ENCODE peak calls at places on chromosomes 6 and 20, in nine cellular contexts. Y is iris pigment epithelial cell; M is activated naive CD4-positive, alpha-beta T cell; W is DMS153; I is fibroblast of mammary gland; E is NCI-H1694 treated with DMSO at 0.1 percent for 48 hours; N is stomach; O is ACHN; B is GM13976. L is an unnamed sample.

GRCh38 chr6:92125681-92126080 is 1293.7 kb downstream of the EPHA7 start:
- DNase-seq in Y (no peak), M (no peak), W (no peak), I (no peak), E (no peak), N (no peak), O (no peak), B (no peak), L (no peak)

GRCh38 chr20:23022849-23023248 is 12.3 kb upstream of the SSTR4 start:
- DNase-seq in Y (peak), M (no peak), W (no peak), I (no peak), E (no peak), N (peak), O (no peak), B (no peak), L (no peak)

GRCh38 chr6:138815797-138816528 is 20.1 kb downstream of the ECT2L start:
- DNase-seq in Y (peak), M (no peak), W (peak), I (peak), E (peak), N (no peak), O (peak), B (peak), L (peak)

GRCh38 chr6:37582309-37582708 is 82.6 kb upstream of the CCDC167 start:
- DNase-seq in Y (peak), M (no peak), W (no peak), I (no peak), E (no peak), N (no peak), O (no peak), B (no peak), L (peak)

GRCh38 chr20:1122388-1123315 is 4.2 kb downstream of the PSMF1 start:
- DNase-seq in Y (peak), M (no peak), W (peak), I (peak), E (no peak), N (peak), O (no peak), B (no peak), L (peak)

GRCh38 chr6:13696226-13696625 is 15.4 kb downstream of the RANBP9 start:
- DNase-seq in Y (peak), M (no peak), W (no peak), I (peak), E (no peak), N (no peak), O (no peak), B (no peak), L (no peak)

GRCh38 chr20:59645761-59646171 is 41.4 kb downstream of the PHACTR3 start:
- DNase-seq in Y (no peak), M (no peak), W (no peak), I (no peak), E (no peak), N (no peak), O (no peak), B (no peak), L (no peak)

GRCh38 chr20:13220194-13220856 is 749 bp upstream of the ISM1 start:
- DNase-seq in Y (peak), M (peak), W (no peak), I (peak), E (no peak), N (peak), O (peak), B (peak), L (peak)

GRCh38 chr6:107419747-107420146 is 39.6 kb downstream of the PDSS2 start:
- DNase-seq in Y (no peak), M (no peak), W (peak), I (peak), E (no peak), N (no peak), O (no peak), B (no peak), L (no peak)

GRCh38 chr6:135520781-135521180 is 23.2 kb upstream of the AHI1 start:
- DNase-seq in Y (peak), M (no peak), W (no peak), I (no peak), E (no peak), N (no peak), O (no peak), B (no peak), L (no peak)

GRCh38 chr6:72552938-72553337 is 68.9 kb upstream of the KCNQ5 start:
- DNase-seq in Y (peak), M (no peak), W (peak), I (peak), E (no peak), N (no peak), O (no peak), B (no peak), L (no peak)

GRCh38 chr6:28490191-28490890 is 25.3 kb downstream of the GPX6 start:
- DNase-seq in Y (peak), M (no peak), W (no peak), I (no peak), E (peak), N (no peak), O (no peak), B (peak), L (no peak)

GRCh38 chr6:40387127-40387870 is 199.9 kb downstream of the LRFN2 start:
- DNase-seq in Y (no peak), M (no peak), W (no peak), I (no peak), E (no peak), N (no peak), O (no peak), B (peak), L (no peak)

GRCh38 chr6:14210663-14211595 is 93.4 kb downstream of the CD83 start:
- DNase-seq in Y (peak), M (peak), W (peak), I (peak), E (peak), N (peak), O (peak), B (peak), L (peak)

GRCh38 chr6:52263709-52264320 is 19.5 kb upstream of the IL17F start:
- DNase-seq in Y (peak), M (peak), W (peak), I (peak), E (peak), N (peak), O (peak), B (peak), L (peak)

GRCh38 chr6:42988486-42989020 is 4.2 kb downstream of the PPP2R5D start:
- DNase-seq in Y (no peak), M (no peak), W (no peak), I (peak), E (no peak), N (no peak), O (no peak), B (no peak), L (no peak)

GRCh38 chr20:21522479-21523397 is 8.9 kb upstream of the NKX2-2 start:
- DNase-seq in Y (no peak), M (no peak), W (peak), I (no peak), E (no peak), N (no peak), O (no peak), B (peak), L (no peak)

GRCh38 chr20:3101737-3102574 is 17.4 kb upstream of the AVP start:
- DNase-seq in Y (no peak), M (no peak), W (no peak), I (no peak), E (no peak), N (no peak), O (no peak), B (no peak), L (no peak)

GRCh38 chr6:125957845-125958244 is 1.3 kb downstream of the HINT3 start:
- DNase-seq in Y (peak), M (no peak), W (no peak), I (peak), E (no peak), N (no peak), O (no peak), B (no peak), L (peak)

GRCh38 chr20:36848078-36848660 is 27.8 kb upstream of the TLDC2 start:
- DNase-seq in Y (peak), M (no peak), W (no peak), I (peak), E (no peak), N (no peak), O (no peak), B (no peak), L (no peak)

GRCh38 chr6:54053893-54054391 is 57.3 kb upstream of the MLIP start:
- DNase-seq in Y (peak), M (no peak), W (no peak), I (peak), E (no peak), N (no peak), O (peak), B (no peak), L (peak)

GRCh38 chr6:15244605-15245360 is 1.1 kb upstream of the JARID2 start:
- DNase-seq in Y (peak), M (peak), W (peak), I (peak), E (peak), N (peak), O (peak), B (peak), L (peak)

GRCh38 chr20:21618697-21619421 is 86.6 kb upstream of the PAX1 start:
- DNase-seq in Y (no peak), M (no peak), W (no peak), I (no peak), E (no peak), N (no peak), O (no peak), B (no peak), L (no peak)

GRCh38 chr20:3744037-3744436 is 11.6 kb downstream of the HSPA12B start:
- DNase-seq in Y (no peak), M (no peak), W (no peak), I (no peak), E (no peak), N (no peak), O (no peak), B (no peak), L (no peak)

GRCh38 chr20:53934421-53935352 is 135.7 kb downstream of the BCAS1 start:
- DNase-seq in Y (peak), M (no peak), W (no peak), I (peak), E (no peak), N (no peak), O (peak), B (peak), L (no peak)

GRCh38 chr20:35472209-35472608 is 16.8 kb downstream of the CEP250 start:
- DNase-seq in Y (no peak), M (no peak), W (no peak), I (no peak), E (no peak), N (no peak), O (no peak), B (no peak), L (no peak)

GRCh38 chr6:111502154-111502553 is 19.1 kb upstream of the REV3L start:
- DNase-seq in Y (no peak), M (no peak), W (no peak), I (no peak), E (no peak), N (no peak), O (no peak), B (no peak), L (no peak)

GRCh38 chr6:44630125-44631028 is 242.9 kb downstream of the CDC5L start:
- DNase-seq in Y (peak), M (no peak), W (no peak), I (peak), E (no peak), N (peak), O (peak), B (peak), L (peak)

GRCh38 chr6:41097467-41098090 is 24.8 kb downstream of the NFYA start:
- DNase-seq in Y (peak), M (no peak), W (no peak), I (no peak), E (no peak), N (no peak), O (no peak), B (no peak), L (no peak)

GRCh38 chr6:2914318-2914660 is 11.2 kb upstream of the SERPINB9 start:
- DNase-seq in Y (no peak), M (no peak), W (no peak), I (no peak), E (no peak), N (peak), O (no peak), B (no peak), L (no peak)

GRCh38 chr20:23350855-23351838 is 556 bp downstream of the NXT1 start:
- DNase-seq in Y (peak), M (peak), W (no peak), I (peak), E (no peak), N (peak), O (peak), B (peak), L (peak)

GRCh38 chr6:52285174-52286068 is 879 bp upstream of the MCM3 start:
- DNase-seq in Y (peak), M (no peak), W (no peak), I (peak), E (peak), N (no peak), O (peak), B (no peak), L (no peak)

GRCh38 chr6:137045221-137045789 is 540 bp upstream of the IL20RA start:
- DNase-seq in Y (no peak), M (no peak), W (no peak), I (no peak), E (no peak), N (no peak), O (no peak), B (no peak), L (no peak)

GRCh38 chr6:16725145-16725864 is 36.0 kb downstream of the ATXN1 start:
- DNase-seq in Y (peak), M (no peak), W (no peak), I (peak), E (no peak), N (no peak), O (no peak), B (no peak), L (no peak)

GRCh38 chr6:90197854-90198496 is 98.7 kb downstream of the BACH2 start:
- DNase-seq in Y (peak), M (no peak), W (peak), I (peak), E (no peak), N (no peak), O (no peak), B (no peak), L (peak)